ENCODE peak calls at places on chromosomes 1 and 21, in eight cellular contexts. E is endothelial cell, I is HS-5, Q is HCEC 1CT, T is foreskin melanocyte, N is SHP77 treated with DMSO at 0.1 percent for 48 hours, O is left ventricle myocardium inferior, K is fibroblast of lung. C is an unnamed sample.

GRCh38 chr1:68975534-68975933 is 478.7 kb upstream of the DEPDC1 start:
- DNase-seq in E (no peak), I (no peak), K (no peak), Q (no peak), O (no peak), N (no peak), T (no peak), C (peak)

GRCh38 chr21:45455321-45456013 is 50.5 kb downstream of the COL18A1 start:
- DNase-seq in E (no peak), T (peak), O (peak), Q (peak), N (no peak), I (no peak), K (peak), C (peak)

GRCh38 chr21:27776925-27777553 is 810.2 kb upstream of the ADAMTS5 start:
- DNase-seq in K (peak), T (no peak), N (no peak), Q (no peak), O (peak), I (no peak), E (no peak), C (peak)

GRCh38 chr1:23909412-23909811 is 3.8 kb downstream of the CNR2 start:
- DNase-seq in I (no peak), O (no peak), E (no peak), T (no peak), N (no peak), K (no peak), Q (no peak), C (no peak)

GRCh38 chr1:92858564-92859399 is 26.9 kb downstream of the RPL5 start:
- DNase-seq in I (peak), O (no peak), E (peak), N (peak), Q (peak), K (peak), T (peak), C (peak)

GRCh38 chr21:42733037-42733632 is 79.7 kb downstream of the PDE9A start:
- DNase-seq in O (no peak), E (no peak), K (no peak), T (no peak), N (no peak), Q (no peak), I (no peak), C (no peak)

GRCh38 chr21:21196087-21196486 is 197.9 kb downstream of the NCAM2 start:
- DNase-seq in E (no peak), N (no peak), T (no peak), Q (no peak), O (no peak), I (no peak), K (no peak), C (peak)

GRCh38 chr1:192485692-192486436 is 89.7 kb upstream of the RGS1 start:
- DNase-seq in K (peak), I (peak), E (no peak), N (peak), Q (peak), O (peak), T (no peak), C (peak)

C was measured in cardiac muscle cell.